ENCODE peak calls at places on chromosomes 13 and 19, in six cellular contexts. One of them, this sample, is unnamed.

GRCh38 chr13:22789916-22790315 is 390.9 kb upstream of the SGCG start:
- DNase-seq in NAMALWA: no peak
- DNase-seq in hepatocyte: no peak
- DNase-seq in osteocyte: no peak
- DNase-seq in GM04503: no peak
- DNase-seq in fibroblast of pulmonary artery: no peak
- DNase-seq in this sample: no peak

GRCh38 chr13:107574517-107575215 is 640.7 kb downstream of the LIG4 start:
- DNase-seq in NAMALWA: no peak
- DNase-seq in hepatocyte: no peak
- DNase-seq in osteocyte: no peak
- DNase-seq in GM04503: no peak
- DNase-seq in fibroblast of pulmonary artery: peak; percentile 11
- DNase-seq in this sample: no peak

GRCh38 chr13:49220035-49220855 is at the start of gene MLNR:
- DNase-seq in NAMALWA: no peak
- DNase-seq in hepatocyte: peak; percentile 46
- DNase-seq in osteocyte: no peak
- DNase-seq in GM04503: no peak
- DNase-seq in fibroblast of pulmonary artery: no peak
- DNase-seq in this sample: peak; percentile 37

GRCh38 chr19:18396471-18397241 is 766 bp downstream of the LRRC25 start:
- DNase-seq in NAMALWA: no peak
- DNase-seq in hepatocyte: no peak
- DNase-seq in osteocyte: no peak
- DNase-seq in GM04503: no peak
- DNase-seq in fibroblast of pulmonary artery: no peak
- DNase-seq in this sample: no peak

GRCh38 chr13:112733661-112734379 is 44.0 kb downstream of the ATP11A start:
- DNase-seq in NAMALWA: no peak
- DNase-seq in hepatocyte: no peak
- DNase-seq in osteocyte: no peak
- DNase-seq in GM04503: no peak
- DNase-seq in fibroblast of pulmonary artery: no peak
- DNase-seq in this sample: no peak

GRCh38 chr13:64397699-64398098 is 2832.4 kb downstream of the PCDH9 start:
- DNase-seq in NAMALWA: no peak
- DNase-seq in hepatocyte: no peak
- DNase-seq in osteocyte: no peak
- DNase-seq in GM04503: no peak
- DNase-seq in fibroblast of pulmonary artery: peak; percentile 5
- DNase-seq in this sample: no peak

GRCh38 chr13:100675660-100676129 is 1.1 kb upstream of the TMTC4 start:
- DNase-seq in NAMALWA: peak; percentile 31
- DNase-seq in hepatocyte: no peak
- DNase-seq in osteocyte: no peak
- DNase-seq in GM04503: no peak
- DNase-seq in fibroblast of pulmonary artery: no peak
- DNase-seq in this sample: no peak

GRCh38 chr19:40305403-40305802 is 20.3 kb upstream of the AKT2 start:
- DNase-seq in NAMALWA: peak; percentile 91
- DNase-seq in hepatocyte: peak; percentile 91
- DNase-seq in osteocyte: peak; percentile 91
- DNase-seq in GM04503: no peak
- DNase-seq in fibroblast of pulmonary artery: peak; percentile 94
- DNase-seq in this sample: peak; percentile 49

GRCh38 chr13:61362522-61362921 is 53.1 kb downstream of the PCDH20 start:
- DNase-seq in NAMALWA: no peak
- DNase-seq in hepatocyte: no peak
- DNase-seq in osteocyte: no peak
- DNase-seq in GM04503: no peak
- DNase-seq in fibroblast of pulmonary artery: no peak
- DNase-seq in this sample: no peak

GRCh38 chr19:33804021-33804799 is 7.5 kb downstream of the KCTD15 start:
- DNase-seq in NAMALWA: no peak
- DNase-seq in hepatocyte: peak; percentile 87
- DNase-seq in osteocyte: no peak
- DNase-seq in GM04503: peak; percentile 45
- DNase-seq in fibroblast of pulmonary artery: peak; percentile 86
- DNase-seq in this sample: no peak

GRCh38 chr13:25095862-25096453 is at the start of gene PABPC3:
- DNase-seq in NAMALWA: no peak
- DNase-seq in hepatocyte: no peak
- DNase-seq in osteocyte: no peak
- DNase-seq in GM04503: no peak
- DNase-seq in fibroblast of pulmonary artery: peak; percentile 5
- DNase-seq in this sample: no peak

GRCh38 chr19:38142176-38143035 is 81.6 kb downstream of the DPF1 start:
- DNase-seq in NAMALWA: peak; percentile 65
- DNase-seq in hepatocyte: peak; percentile 74
- DNase-seq in osteocyte: no peak
- DNase-seq in GM04503: no peak
- DNase-seq in fibroblast of pulmonary artery: peak; percentile 63
- DNase-seq in this sample: no peak

GRCh38 chr19:10761443-10762242 is 43.8 kb downstream of the DNM2 start:
- DNase-seq in NAMALWA: no peak
- DNase-seq in hepatocyte: no peak
- DNase-seq in osteocyte: no peak
- DNase-seq in GM04503: no peak
- DNase-seq in fibroblast of pulmonary artery: no peak
- DNase-seq in this sample: no peak

GRCh38 chr13:36766295-36766694 is 52.7 kb upstream of the RFXAP start:
- DNase-seq in NAMALWA: no peak
- DNase-seq in hepatocyte: no peak
- DNase-seq in osteocyte: no peak
- DNase-seq in GM04503: peak; percentile 12
- DNase-seq in fibroblast of pulmonary artery: peak; percentile 71
- DNase-seq in this sample: no peak

GRCh38 chr13:50410921-50411712 is 395.9 kb downstream of the KCNRG start:
- DNase-seq in NAMALWA: no peak
- DNase-seq in hepatocyte: peak; percentile 73
- DNase-seq in osteocyte: no peak
- DNase-seq in GM04503: peak; percentile 67
- DNase-seq in fibroblast of pulmonary artery: peak; percentile 75
- DNase-seq in this sample: no peak

GRCh38 chr19:51598159-51598915 is 27.3 kb downstream of the ZNF175 start:
- DNase-seq in NAMALWA: no peak
- DNase-seq in hepatocyte: no peak
- DNase-seq in osteocyte: peak; percentile 83
- DNase-seq in GM04503: no peak
- DNase-seq in fibroblast of pulmonary artery: no peak
- DNase-seq in this sample: no peak

GRCh38 chr19:1295169-1296012 is 9.7 kb downstream of the EFNA2 start:
- DNase-seq in NAMALWA: peak; percentile 44
- DNase-seq in hepatocyte: no peak
- DNase-seq in osteocyte: no peak
- DNase-seq in GM04503: no peak
- DNase-seq in fibroblast of pulmonary artery: no peak
- DNase-seq in this sample: peak; percentile 38

GRCh38 chr13:93279982-93280381 is 53.4 kb downstream of the GPC6 start:
- DNase-seq in NAMALWA: no peak
- DNase-seq in hepatocyte: no peak
- DNase-seq in osteocyte: no peak
- DNase-seq in GM04503: no peak
- DNase-seq in fibroblast of pulmonary artery: no peak
- DNase-seq in this sample: no peak

GRCh38 chr13:104577029-104577820 is 1511.0 kb upstream of the SLC10A2 start:
- DNase-seq in NAMALWA: no peak
- DNase-seq in hepatocyte: no peak
- DNase-seq in osteocyte: no peak
- DNase-seq in GM04503: no peak
- DNase-seq in fibroblast of pulmonary artery: peak; percentile 49
- DNase-seq in this sample: no peak

GRCh38 chr19:43672061-43672679 is 2.2 kb upstream of the PLAUR start:
- DNase-seq in NAMALWA: no peak
- DNase-seq in hepatocyte: no peak
- DNase-seq in osteocyte: no peak
- DNase-seq in GM04503: no peak
- DNase-seq in fibroblast of pulmonary artery: no peak
- DNase-seq in this sample: no peak

GRCh38 chr19:13844130-13844631 is 32.8 kb upstream of the NANOS3 start:
- DNase-seq in NAMALWA: no peak
- DNase-seq in hepatocyte: peak; percentile 73
- DNase-seq in osteocyte: no peak
- DNase-seq in GM04503: no peak
- DNase-seq in fibroblast of pulmonary artery: no peak
- DNase-seq in this sample: no peak

GRCh38 chr19:55576746-55577145 is 3.9 kb downstream of the ZNF579 start:
- DNase-seq in NAMALWA: no peak
- DNase-seq in hepatocyte: no peak
- DNase-seq in osteocyte: no peak
- DNase-seq in GM04503: no peak
- DNase-seq in fibroblast of pulmonary artery: no peak
- DNase-seq in this sample: no peak

GRCh38 chr19:51128227-51128626 is 3.5 kb downstream of the SIGLEC9 start:
- DNase-seq in NAMALWA: no peak
- DNase-seq in hepatocyte: no peak
- DNase-seq in osteocyte: no peak
- DNase-seq in GM04503: no peak
- DNase-seq in fibroblast of pulmonary artery: no peak
- DNase-seq in this sample: no peak

GRCh38 chr19:2612619-2613249 is 89.8 kb downstream of the GNG7 start:
- DNase-seq in NAMALWA: no peak
- DNase-seq in hepatocyte: no peak
- DNase-seq in osteocyte: no peak
- DNase-seq in GM04503: no peak
- DNase-seq in fibroblast of pulmonary artery: no peak
- DNase-seq in this sample: no peak

GRCh38 chr19:15154002-15154612 is 46.7 kb downstream of the NOTCH3 start:
- DNase-seq in NAMALWA: peak; percentile 79
- DNase-seq in hepatocyte: peak; percentile 63
- DNase-seq in osteocyte: no peak
- DNase-seq in GM04503: no peak
- DNase-seq in fibroblast of pulmonary artery: peak; percentile 67
- DNase-seq in this sample: peak; percentile 22

GRCh38 chr13:45807520-45808099 is 43.9 kb downstream of the SIAH3 start:
- DNase-seq in NAMALWA: peak; percentile 50
- DNase-seq in hepatocyte: peak; percentile 56
- DNase-seq in osteocyte: no peak
- DNase-seq in GM04503: peak; percentile 10
- DNase-seq in fibroblast of pulmonary artery: peak; percentile 56
- DNase-seq in this sample: no peak

GRCh38 chr13:80654638-80655249 is 313.8 kb upstream of the SPRY2 start:
- DNase-seq in NAMALWA: no peak
- DNase-seq in hepatocyte: no peak
- DNase-seq in osteocyte: no peak
- DNase-seq in GM04503: no peak
- DNase-seq in fibroblast of pulmonary artery: no peak
- DNase-seq in this sample: no peak

GRCh38 chr19:9791552-9792181 is 23.1 kb upstream of the ZNF846 start:
- DNase-seq in NAMALWA: peak; percentile 93
- DNase-seq in hepatocyte: peak; percentile 100
- DNase-seq in osteocyte: peak; percentile 97
- DNase-seq in GM04503: peak; percentile 52
- DNase-seq in fibroblast of pulmonary artery: peak; percentile 98
- DNase-seq in this sample: peak; percentile 95

GRCh38 chr19:38831142-38831605 is 420 bp downstream of the ECH1 start:
- DNase-seq in NAMALWA: peak; percentile 45
- DNase-seq in hepatocyte: peak; percentile 80
- DNase-seq in osteocyte: no peak
- DNase-seq in GM04503: peak; percentile 88
- DNase-seq in fibroblast of pulmonary artery: peak; percentile 86
- DNase-seq in this sample: no peak

GRCh38 chr13:48976677-48977625 is 1.2 kb downstream of the FNDC3A start:
- DNase-seq in NAMALWA: peak; percentile 63
- DNase-seq in hepatocyte: peak; percentile 90
- DNase-seq in osteocyte: no peak
- DNase-seq in GM04503: peak; percentile 6
- DNase-seq in fibroblast of pulmonary artery: peak; percentile 20
- DNase-seq in this sample: no peak

GRCh38 chr13:40469581-40470282 is 196.7 kb downstream of the FOXO1 start:
- DNase-seq in NAMALWA: no peak
- DNase-seq in hepatocyte: no peak
- DNase-seq in osteocyte: no peak
- DNase-seq in GM04503: no peak
- DNase-seq in fibroblast of pulmonary artery: peak; percentile 76
- DNase-seq in this sample: no peak

GRCh38 chr19:48964205-48965032 is 690 bp upstream of the FTL start:
- DNase-seq in NAMALWA: no peak
- DNase-seq in hepatocyte: peak; percentile 82
- DNase-seq in osteocyte: no peak
- DNase-seq in GM04503: no peak
- DNase-seq in fibroblast of pulmonary artery: peak; percentile 67
- DNase-seq in this sample: no peak

GRCh38 chr13:97391201-97391600 is 42.8 kb upstream of the RAP2A start:
- DNase-seq in NAMALWA: no peak
- DNase-seq in hepatocyte: no peak
- DNase-seq in osteocyte: no peak
- DNase-seq in GM04503: no peak
- DNase-seq in fibroblast of pulmonary artery: peak; percentile 35
- DNase-seq in this sample: no peak

This sample was measured in CD4-positive, alpha-beta T cell.